ENCODE peak calls at places on chromosomes 7 and 10, in seven cellular contexts. L is fibroblast of mammary gland; M is KG1; U is amygdala; P is naive thymus-derived CD8-positive, alpha-beta T cell; C is SHP77; I is effector memory CD8-positive, alpha-beta T cell. A is an unnamed sample.

GRCh38 chr10:50275650-50276235 is 24.4 kb upstream of the ASAH2 start:
- DNase-seq in P (no peak), L (peak), M (no peak), C (no peak), U (peak), I (peak), A (peak)

GRCh38 chr7:140214075-140214684 is 37.4 kb upstream of the KDM7A start:
- DNase-seq in L (peak), M (no peak), I (no peak), C (peak), U (no peak), P (no peak), A (no peak)

GRCh38 chr7:4175346-4175973 is 506.6 kb upstream of the FOXK1 start:
- DNase-seq in P (no peak), M (no peak), I (no peak), C (no peak), L (no peak), U (no peak), A (no peak)

GRCh38 chr7:91517408-91517807 is 253.2 kb downstream of the FZD1 start:
- DNase-seq in P (no peak), M (no peak), C (no peak), I (no peak), L (no peak), U (no peak), A (no peak)

GRCh38 chr10:91756286-91756685 is 41.9 kb upstream of the TNKS2 start:
- DNase-seq in L (peak), M (no peak), I (no peak), C (no peak), U (no peak), P (no peak), A (no peak)

GRCh38 chr10:4909118-4909517 is 54.1 kb upstream of the AKR1C1 start:
- DNase-seq in C (no peak), U (no peak), L (no peak), P (no peak), I (no peak), M (no peak), A (no peak)

GRCh38 chr10:3103646-3104045 is 36.3 kb downstream of the PFKP start:
- DNase-seq in L (no peak), I (no peak), M (no peak), U (no peak), P (no peak), C (no peak), A (no peak)

GRCh38 chr10:35336921-35337741 is 822 bp downstream of the CCNY start:
- DNase-seq in C (peak), P (peak), I (peak), U (no peak), L (peak), M (no peak), A (no peak)

GRCh38 chr10:103757531-103758293 is 97.7 kb downstream of the SH3PXD2A start:
- DNase-seq in P (no peak), M (peak), U (peak), L (peak), I (peak), C (peak), A (no peak)

GRCh38 chr10:132836248-132836831 is 50.4 kb upstream of the NKX6-2 start:
- DNase-seq in I (no peak), P (no peak), M (no peak), C (no peak), L (no peak), U (peak), A (no peak)

GRCh38 chr10:24642921-24643678 is 80.6 kb downstream of the ARHGAP21 start:
- DNase-seq in M (no peak), I (peak), P (no peak), U (peak), L (peak), C (peak), A (no peak)

GRCh38 chr10:86678999-86679792 is 10.9 kb downstream of the LDB3 start:
- DNase-seq in I (no peak), P (no peak), C (no peak), M (no peak), L (no peak), U (peak), A (no peak)

GRCh38 chr7:143850682-143851081 is 51.3 kb downstream of the TCAF1 start:
- DNase-seq in I (no peak), C (no peak), P (no peak), U (no peak), L (no peak), M (no peak), A (no peak)

GRCh38 chr10:6083523-6084475 is 5.0 kb upstream of the RBM17 start:
- DNase-seq in L (peak), U (no peak), C (no peak), P (no peak), I (no peak), M (no peak), A (no peak)

GRCh38 chr10:123868058-123868995 is 23.3 kb downstream of the CPXM2 start:
- DNase-seq in P (no peak), U (no peak), L (no peak), I (no peak), C (peak), M (no peak), A (no peak)

GRCh38 chr10:63558132-63558784 is 37.1 kb downstream of the REEP3 start:
- DNase-seq in U (no peak), C (no peak), M (no peak), I (no peak), L (no peak), P (no peak), A (no peak)

GRCh38 chr7:1103789-1104513 is 16.0 kb downstream of the GPER1 start:
- DNase-seq in M (no peak), P (no peak), C (no peak), U (no peak), L (no peak), I (no peak), A (no peak)